ENCODE peak calls at places on chromosomes 13 and 19, in five cellular contexts. One of them, this sample, is unnamed.

GRCh38 chr13:102799544-102800144 is 725 bp downstream of the BIVM start:
- DNase-seq in HepG2: no peak
- DNase-seq in A549: peak
- DNase-seq in K562: peak
- DNase-seq in GM23338: peak
- DNase-seq in this sample: no peak

GRCh38 chr19:4493929-4494690 is 22.0 kb downstream of the HDGFL2 start:
- DNase-seq in GM23338: no peak
- DNase-seq in K562: no peak
- DNase-seq in HepG2: no peak
- DNase-seq in A549: no peak
- DNase-seq in this sample: no peak

GRCh38 chr13:107296804-107297203 is 728.9 kb upstream of the ARGLU1 start:
- DNase-seq in HepG2: no peak
- DNase-seq in A549: no peak
- DNase-seq in GM23338: no peak
- DNase-seq in K562: no peak
- DNase-seq in this sample: no peak

GRCh38 chr19:6018786-6019185 is 40.8 kb upstream of the RANBP3 start:
- DNase-seq in GM23338: peak
- DNase-seq in HepG2: no peak
- DNase-seq in K562: peak
- DNase-seq in A549: peak
- DNase-seq in this sample: no peak

GRCh38 chr19:11180346-11180745 is 17.0 kb downstream of the KANK2 start:
- DNase-seq in HepG2: no peak
- DNase-seq in A549: no peak
- DNase-seq in K562: no peak
- DNase-seq in GM23338: no peak
- DNase-seq in this sample: no peak

GRCh38 chr19:49335784-49336481 is 727 bp downstream of the CD37 start:
- DNase-seq in GM23338: no peak
- DNase-seq in HepG2: no peak
- DNase-seq in A549: no peak
- DNase-seq in K562: no peak
- DNase-seq in this sample: no peak

GRCh38 chr13:52760078-52760477 is 20.5 kb upstream of the CNMD start:
- DNase-seq in A549: no peak
- DNase-seq in GM23338: no peak
- DNase-seq in HepG2: no peak
- DNase-seq in K562: no peak
- DNase-seq in this sample: no peak

GRCh38 chr13:72864142-72865035 is 82.5 kb downstream of the PIBF1 start:
- DNase-seq in HepG2: no peak
- DNase-seq in K562: no peak
- DNase-seq in A549: no peak
- DNase-seq in GM23338: no peak
- DNase-seq in this sample: peak

GRCh38 chr19:41500443-41500842 is 57.5 kb downstream of the ERICH4 start:
- DNase-seq in K562: no peak
- DNase-seq in GM23338: no peak
- DNase-seq in HepG2: no peak
- DNase-seq in A549: no peak
- DNase-seq in this sample: no peak

GRCh38 chr13:94641432-94641941 is 39.8 kb downstream of the GPR180 start:
- DNase-seq in K562: no peak
- DNase-seq in A549: no peak
- DNase-seq in HepG2: no peak
- DNase-seq in GM23338: peak
- DNase-seq in this sample: no peak

GRCh38 chr13:45406421-45406820 is 11.8 kb downstream of the SLC25A30 start:
- DNase-seq in HepG2: no peak
- DNase-seq in A549: no peak
- DNase-seq in K562: no peak
- DNase-seq in GM23338: no peak
- DNase-seq in this sample: no peak

GRCh38 chr13:26539738-26540292 is 17.7 kb upstream of the WASF3 start:
- DNase-seq in A549: no peak
- DNase-seq in GM23338: no peak
- DNase-seq in HepG2: no peak
- DNase-seq in K562: no peak
- DNase-seq in this sample: no peak

GRCh38 chr13:112744306-112745021 is 54.6 kb downstream of the ATP11A start:
- DNase-seq in GM23338: no peak
- DNase-seq in HepG2: no peak
- DNase-seq in A549: no peak
- DNase-seq in K562: no peak
- DNase-seq in this sample: no peak

GRCh38 chr19:47186337-47187022 is 44.5 kb downstream of the BBC3 start:
- DNase-seq in GM23338: no peak
- DNase-seq in K562: no peak
- DNase-seq in A549: no peak
- DNase-seq in HepG2: no peak
- DNase-seq in this sample: peak

GRCh38 chr19:13681509-13681908 is 82.8 kb upstream of the MRI1 start:
- DNase-seq in HepG2: no peak
- DNase-seq in K562: no peak
- DNase-seq in GM23338: no peak
- DNase-seq in A549: no peak
- DNase-seq in this sample: no peak

GRCh38 chr13:27183561-27184147 is 12.0 kb upstream of the USP12 start:
- DNase-seq in K562: no peak
- DNase-seq in GM23338: no peak
- DNase-seq in A549: no peak
- DNase-seq in HepG2: no peak
- DNase-seq in this sample: no peak

GRCh38 chr19:28864024-28864503 is 348.9 kb downstream of the UQCRFS1 start:
- DNase-seq in A549: no peak
- DNase-seq in K562: no peak
- DNase-seq in GM23338: no peak
- DNase-seq in HepG2: no peak
- DNase-seq in this sample: no peak

GRCh38 chr13:51518847-51519246 is 65.4 kb upstream of the WDFY2 start:
- DNase-seq in A549: no peak
- DNase-seq in HepG2: no peak
- DNase-seq in K562: no peak
- DNase-seq in GM23338: no peak
- DNase-seq in this sample: no peak

GRCh38 chr19:46085888-46086287 is 38.6 kb downstream of the IGFL3 start:
- DNase-seq in A549: no peak
- DNase-seq in K562: no peak
- DNase-seq in GM23338: no peak
- DNase-seq in HepG2: no peak
- DNase-seq in this sample: no peak

GRCh38 chr19:46080561-46080960 is 39.8 kb upstream of the IGFL4 start:
- DNase-seq in HepG2: no peak
- DNase-seq in A549: no peak
- DNase-seq in GM23338: no peak
- DNase-seq in K562: no peak
- DNase-seq in this sample: no peak

GRCh38 chr19:46082728-46083050 is 41.8 kb downstream of the IGFL3 start:
- DNase-seq in HepG2: no peak
- DNase-seq in GM23338: no peak
- DNase-seq in A549: no peak
- DNase-seq in K562: no peak
- DNase-seq in this sample: no peak

GRCh38 chr19:46077815-46078167 is 37.0 kb upstream of the IGFL4 start:
- DNase-seq in GM23338: no peak
- DNase-seq in K562: no peak
- DNase-seq in HepG2: no peak
- DNase-seq in A549: no peak
- DNase-seq in this sample: no peak

DNA sequence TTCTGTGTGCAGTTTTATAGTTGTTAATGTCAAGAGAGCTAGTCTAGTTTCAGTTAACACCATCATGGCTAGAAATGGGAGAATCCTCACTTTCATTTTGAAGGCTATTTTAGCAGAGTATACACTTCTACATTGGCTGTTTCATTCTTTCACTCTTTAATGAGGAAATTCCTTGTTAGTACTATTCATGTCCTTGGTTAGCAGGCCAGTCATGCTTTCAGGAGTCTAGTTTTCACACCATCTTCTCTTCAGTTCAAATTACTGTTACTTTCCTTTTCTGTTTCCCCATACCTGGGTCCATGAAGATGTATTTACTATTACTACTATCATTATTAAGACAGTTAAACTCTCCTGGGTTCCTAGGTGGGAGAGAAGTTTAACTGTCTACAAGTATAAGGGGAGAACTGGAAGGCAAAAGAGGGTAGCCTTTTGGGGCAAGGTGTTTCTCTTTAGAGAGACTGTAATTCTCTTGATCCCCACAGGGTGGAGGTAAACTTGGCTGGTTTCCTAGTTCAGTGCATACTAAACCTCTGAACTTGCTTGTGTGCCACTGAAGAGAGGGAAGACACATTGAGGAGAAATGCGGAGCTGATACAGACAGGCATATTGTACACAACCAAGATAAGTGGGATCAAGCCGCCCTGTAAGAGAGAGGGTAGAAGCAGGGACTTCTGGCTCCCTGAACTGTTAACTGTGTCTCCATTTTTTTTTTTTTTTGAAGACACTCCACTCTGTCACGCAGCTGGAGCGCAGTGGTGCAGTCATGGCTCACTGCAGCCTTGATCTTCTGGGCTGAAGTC is 41.3 kb upstream of the IGFL4 start:
- DNase-seq in GM23338: peak
- DNase-seq in HepG2: peak
- DNase-seq in A549: peak
- DNase-seq in K562: peak
- DNase-seq in this sample: peak
- TF ChIP-seq JUNB in GM23338: no peak
- TF ChIP-seq JUNB in HepG2: no peak
- TF ChIP-seq JUNB in A549: no peak
- TF ChIP-seq JUNB in K562: no peak
- TF ChIP-seq JUNB in this sample: no peak

GRCh38 chr13:59345316-59345715 is 818.4 kb downstream of the DIAPH3 start:
- DNase-seq in K562: no peak
- DNase-seq in GM23338: no peak
- DNase-seq in HepG2: no peak
- DNase-seq in A549: no peak
- DNase-seq in this sample: no peak
- TF ChIP-seq JUNB in K562: no peak
- TF ChIP-seq JUNB in GM23338: no peak
- TF ChIP-seq JUNB in HepG2: no peak
- TF ChIP-seq JUNB in A549: no peak
- TF ChIP-seq JUNB in this sample: no peak

GRCh38 chr19:40360020-40360686 is 11.7 kb downstream of the PLD3 start:
- DNase-seq in A549: no peak
- DNase-seq in GM23338: no peak
- DNase-seq in K562: no peak
- DNase-seq in HepG2: no peak
- DNase-seq in this sample: no peak

GRCh38 chr19:40358773-40359172 is 10.3 kb downstream of the PLD3 start:
- DNase-seq in K562: no peak
- DNase-seq in HepG2: no peak
- DNase-seq in A549: no peak
- DNase-seq in GM23338: no peak
- DNase-seq in this sample: peak

GRCh38 chr19:40355975-40356680 is 7.6 kb downstream of the PLD3 start:
- DNase-seq in A549: no peak
- DNase-seq in GM23338: no peak
- DNase-seq in HepG2: no peak
- DNase-seq in K562: no peak
- DNase-seq in this sample: peak

GRCh38 chr19:40357655-40358054 is 9.2 kb downstream of the PLD3 start:
- DNase-seq in A549: no peak
- DNase-seq in GM23338: no peak
- DNase-seq in K562: no peak
- DNase-seq in HepG2: no peak
- DNase-seq in this sample: no peak

GRCh38 chr19:40356681-40357595 is 8.4 kb downstream of the PLD3 start:
- DNase-seq in GM23338: no peak
- DNase-seq in HepG2: no peak
- DNase-seq in A549: no peak
- DNase-seq in K562: no peak
- DNase-seq in this sample: no peak
- TF ChIP-seq JUNB in GM23338: no peak
- TF ChIP-seq JUNB in HepG2: no peak
- TF ChIP-seq JUNB in A549: no peak
- TF ChIP-seq JUNB in K562: no peak
- TF ChIP-seq JUNB in this sample: no peak

GRCh38 chr13:39821977-39822376 is 166.5 kb downstream of the COG6 start:
- DNase-seq in GM23338: no peak
- DNase-seq in HepG2: no peak
- DNase-seq in K562: no peak
- DNase-seq in A549: no peak
- DNase-seq in this sample: no peak
- TF ChIP-seq JUNB in GM23338: no peak
- TF ChIP-seq JUNB in HepG2: no peak
- TF ChIP-seq JUNB in K562: no peak
- TF ChIP-seq JUNB in A549: no peak
- TF ChIP-seq JUNB in this sample: no peak

DNA sequence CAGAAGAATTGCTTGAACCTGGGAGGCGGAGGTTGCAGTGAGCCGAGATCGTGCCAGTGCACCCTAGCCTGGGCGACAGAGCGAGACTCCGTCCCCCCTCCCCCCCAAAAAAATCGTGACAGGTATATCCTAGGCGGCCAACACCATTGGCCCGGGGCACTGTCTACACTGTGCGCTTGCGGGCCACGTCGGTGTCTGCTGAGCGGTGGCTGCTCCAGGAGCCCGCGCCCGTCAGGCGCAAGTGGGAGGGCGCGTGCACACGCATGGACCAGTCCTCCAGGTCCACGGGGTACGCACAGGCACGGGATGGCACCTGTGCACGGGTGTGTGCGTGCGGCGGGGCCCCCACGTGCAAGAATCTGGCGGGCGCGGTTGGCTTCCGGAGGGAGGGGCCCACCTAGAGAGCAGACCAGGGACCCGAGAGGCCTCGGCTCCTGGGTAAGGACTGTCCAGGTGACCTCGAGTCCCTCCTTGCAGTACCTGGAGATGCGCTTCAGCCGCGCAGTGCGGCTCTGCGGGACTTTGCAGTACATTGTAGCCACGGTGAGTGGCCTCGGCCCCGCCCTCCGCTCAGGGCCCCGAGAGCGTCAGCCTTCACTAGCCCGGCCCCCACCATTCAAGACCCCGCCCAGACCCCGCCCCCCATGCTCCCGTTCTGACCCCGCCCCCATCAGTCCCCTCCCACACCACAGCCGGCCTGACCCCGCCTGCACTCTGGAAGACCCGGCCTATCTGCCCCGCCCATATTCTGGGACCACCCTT is 2.1 kb downstream of the SLC5A5 start:
- DNase-seq in HepG2: no peak
- DNase-seq in K562: peak
- DNase-seq in A549: peak
- DNase-seq in GM23338: peak
- DNase-seq in this sample: no peak
- TF ChIP-seq JUNB in HepG2: no peak
- TF ChIP-seq JUNB in K562: no peak
- TF ChIP-seq JUNB in A549: no peak
- TF ChIP-seq JUNB in GM23338: no peak
- TF ChIP-seq JUNB in this sample: no peak

DNA sequence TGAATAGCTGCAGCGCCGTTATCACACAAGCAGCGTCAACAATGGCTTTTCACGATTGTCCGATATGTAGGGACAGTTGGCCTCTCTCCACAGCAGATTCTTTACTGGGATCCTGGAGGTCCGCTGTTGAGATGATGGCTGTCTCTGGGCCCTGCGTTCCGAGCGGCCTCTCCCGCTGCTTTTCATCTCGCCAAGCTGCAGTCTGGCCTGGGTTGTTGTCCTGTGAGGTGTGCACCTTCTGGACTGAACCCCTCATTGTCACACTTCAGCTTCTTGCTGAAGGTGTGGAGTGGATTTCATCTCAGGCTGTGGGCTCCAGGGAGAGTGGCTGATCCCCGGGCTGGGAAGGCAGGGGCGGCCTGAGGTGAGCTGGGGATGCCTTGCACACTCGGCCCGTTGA is 9.6 kb downstream of the UPF1 start:
- DNase-seq in HepG2: no peak
- DNase-seq in GM23338: no peak
- DNase-seq in K562: no peak
- DNase-seq in A549: no peak
- DNase-seq in this sample: no peak
- TF ChIP-seq JUNB in HepG2: no peak
- TF ChIP-seq JUNB in GM23338: no peak
- TF ChIP-seq JUNB in K562: no peak
- TF ChIP-seq JUNB in A549: no peak
- TF ChIP-seq JUNB in this sample: no peak

This sample was measured in GM12878.